ENCODE peak calls at places on chromosomes 13 and 19, in five cellular contexts. B is A549, V is hepatocyte, X is H1, K is H9. L is an unnamed sample.
A peak's percentile ranks its signal among the peaks of the same experiment; 100 is the strongest.

GRCh38 chr19:15439078-15439799 is 10.5 kb downstream of the WIZ start:
- DNase-seq in K (no peak), X (no peak), V (no peak), B (no peak), L (peak; percentile 61)

GRCh38 chr19:56964526-56964925 is 124.0 kb upstream of the PEG3 start:
- DNase-seq in B (no peak), V (no peak), X (no peak), K (no peak), L (no peak)

GRCh38 chr19:58555369-58555885 is 522 bp upstream of the CHMP2A start:
- DNase-seq in X (no peak), V (no peak), K (no peak), B (no peak), L (no peak)

GRCh38 chr13:78060966-78061365 is 142.3 kb upstream of the EDNRB start:
- DNase-seq in K (peak; percentile 36), V (no peak), B (no peak), X (no peak), L (no peak)

GRCh38 chr19:42512743-42513304 is 15.5 kb downstream of the CEACAM1 start:
- DNase-seq in V (no peak), B (no peak), X (peak; percentile 48), K (peak; percentile 43), L (no peak)

GRCh38 chr13:107942030-107942617 is 273.2 kb downstream of the LIG4 start:
- DNase-seq in V (peak; percentile 29), B (no peak), X (no peak), K (no peak), L (no peak)

GRCh38 chr19:33458171-33458633 is 63.4 kb downstream of the PEPD start:
- DNase-seq in B (no peak), V (no peak), K (peak; percentile 15), X (no peak), L (peak; percentile 5)

GRCh38 chr13:85970727-85971126 is 171.5 kb upstream of the SLITRK6 start:
- DNase-seq in V (no peak), K (no peak), X (no peak), B (no peak), L (no peak)

GRCh38 chr19:55253842-55254624 is 4.8 kb downstream of the PPP6R1 start:
- DNase-seq in V (no peak), K (no peak), X (no peak), B (no peak), L (no peak)

GRCh38 chr13:92390217-92390616 is 836.4 kb upstream of the GPC6 start:
- DNase-seq in B (no peak), X (no peak), V (peak; percentile 8), K (no peak), L (no peak)

GRCh38 chr19:12703056-12703455 is 6.6 kb upstream of the FBXW9 start:
- DNase-seq in V (peak; percentile 18), X (peak; percentile 89), K (peak; percentile 95), B (no peak), L (no peak)

GRCh38 chr19:38617283-38617763 is 430 bp downstream of the MAP4K1 start:
- DNase-seq in V (no peak), K (no peak), X (no peak), B (no peak), L (no peak)

GRCh38 chr13:114148521-114148855 is 16.1 kb upstream of the RASA3 start:
- DNase-seq in X (no peak), B (no peak), K (no peak), V (no peak), L (no peak)

GRCh38 chr13:31476266-31476665 is 263.1 kb upstream of the RXFP2 start:
- DNase-seq in B (no peak), X (no peak), K (no peak), V (peak; percentile 20), L (no peak)

GRCh38 chr19:40190891-40191835 is at the start of gene MAP3K10:
- DNase-seq in B (peak; percentile 95), K (peak; percentile 63), X (peak; percentile 82), V (peak; percentile 88), L (peak; percentile 95)

GRCh38 chr19:41106177-41106576 is 8.1 kb upstream of the CYP2F1 start:
- DNase-seq in B (no peak), V (no peak), X (no peak), K (no peak), L (no peak)

GRCh38 chr13:26378116-26378515 is 124.2 kb downstream of the CDK8 start:
- DNase-seq in X (no peak), B (no peak), V (no peak), K (no peak), L (no peak)

GRCh38 chr19:30090476-30090875 is 148.4 kb downstream of the URI1 start:
- DNase-seq in B (no peak), X (no peak), K (no peak), V (no peak), L (no peak)

GRCh38 chr13:78876915-78877549 is 218.1 kb upstream of the OBI1 start:
- DNase-seq in X (no peak), B (no peak), V (no peak), K (no peak), L (peak; percentile 41)

GRCh38 chr13:53242015-53242414 is 213.4 kb downstream of the OLFM4 start:
- DNase-seq in B (no peak), X (no peak), V (no peak), K (no peak), L (no peak)

GRCh38 chr19:33535176-33535575 is 13.6 kb upstream of the PEPD start:
- DNase-seq in V (no peak), X (no peak), B (no peak), K (no peak), L (no peak)

GRCh38 chr19:20365146-20365545 is 198.1 kb downstream of the ZNF486 start:
- DNase-seq in K (no peak), X (no peak), V (peak; percentile 21), B (no peak), L (no peak)

GRCh38 chr19:58585442-58586130 is 12.5 kb upstream of the MZF1 start:
- DNase-seq in V (no peak), X (no peak), K (peak; percentile 14), B (no peak), L (no peak)

GRCh38 chr19:29878973-29879654 is 62.9 kb upstream of the URI1 start:
- DNase-seq in X (no peak), B (peak; percentile 94), V (no peak), K (peak; percentile 67), L (no peak)

GRCh38 chr13:50969691-50970090 is 60.1 kb downstream of the RNASEH2B start:
- DNase-seq in K (peak; percentile 77), V (peak; percentile 34), B (no peak), X (peak; percentile 57), L (no peak)

GRCh38 chr13:109704771-109705628 is 81.4 kb downstream of the IRS2 start:
- DNase-seq in X (no peak), K (no peak), V (peak; percentile 21), B (peak; percentile 22), L (peak; percentile 82)

GRCh38 chr19:29516821-29517395 is 8.9 kb upstream of the VSTM2B start:
- DNase-seq in V (no peak), B (no peak), X (no peak), K (no peak), L (no peak)

GRCh38 chr19:42529248-42529764 is 1.0 kb upstream of the CEACAM1 start:
- DNase-seq in B (peak; percentile 94), V (peak; percentile 78), K (peak; percentile 80), X (peak; percentile 89), L (peak; percentile 83)

GRCh38 chr13:112768795-112769411 is 79.1 kb downstream of the ATP11A start:
- DNase-seq in B (no peak), V (no peak), K (peak; percentile 31), X (no peak), L (peak; percentile 87)

GRCh38 chr19:49642488-49643035 is 553 bp downstream of the SCAF1 start:
- DNase-seq in V (no peak), X (no peak), K (no peak), B (no peak), L (no peak)

GRCh38 chr13:100176781-100177389 is 88.0 kb downstream of the PCCA start:
- DNase-seq in K (no peak), V (no peak), B (no peak), X (no peak), L (no peak)

GRCh38 chr19:50994129-50994528 is 7.3 kb downstream of the KLK8 start:
- DNase-seq in X (no peak), V (no peak), B (peak; percentile 65), K (no peak), L (no peak)

GRCh38 chr19:34432797-34433196 is 4.6 kb downstream of the UBA2 start:
- DNase-seq in X (no peak), B (no peak), K (no peak), V (no peak), L (no peak)

GRCh38 chr19:18438331-18439024 is 545 bp upstream of the ISYNA1 start:
- DNase-seq in X (peak; percentile 78), K (peak; percentile 73), V (peak; percentile 75), B (no peak), L (no peak)

DNA sequence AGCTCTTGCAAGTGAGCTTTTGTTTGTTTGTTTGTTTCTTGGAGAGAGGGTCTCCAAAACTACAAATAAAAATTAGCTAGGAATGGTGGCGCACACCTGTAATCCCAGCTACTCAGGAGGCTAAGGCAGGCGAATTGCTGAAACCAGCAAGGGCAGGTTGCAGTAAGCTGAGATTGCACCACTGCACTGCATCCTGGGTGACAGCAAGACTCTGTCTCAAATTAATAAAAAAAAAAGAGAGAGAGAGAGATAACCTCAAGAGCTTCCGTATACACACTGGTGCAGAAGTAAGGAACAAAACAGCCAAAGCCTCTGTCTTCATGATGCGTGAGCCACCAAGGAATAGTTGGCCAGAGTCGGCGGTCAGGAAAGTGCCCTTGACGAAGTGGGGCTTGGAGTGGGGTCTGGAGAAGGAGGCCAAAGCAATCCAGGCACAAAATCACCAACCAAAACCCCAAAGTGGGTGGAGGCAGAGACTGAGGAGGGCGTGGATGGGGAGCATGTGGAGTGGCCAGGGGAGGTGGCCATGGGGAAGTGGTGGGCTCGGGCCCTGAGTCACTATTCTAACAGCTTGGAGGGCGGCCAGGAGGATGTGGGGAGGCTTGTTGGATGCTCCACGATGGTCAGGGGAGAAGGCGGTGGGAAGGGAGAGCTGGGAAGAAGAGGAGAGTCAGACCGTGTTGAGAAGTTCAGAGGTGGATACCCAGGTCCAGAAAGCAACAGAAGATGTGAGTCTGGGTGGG is 21.2 kb upstream of the TOMM40 start:
- DNase-seq in V (no peak), X (no peak), B (no peak), K (no peak), L (no peak)
- H3K27ac ChIP-seq in V (peak overlapping the region; percentile 45), X (no peak overlapping the region), B (no peak overlapping the region), K (no peak overlapping the region), L (peak overlapping the region; percentile 73)

DNA sequence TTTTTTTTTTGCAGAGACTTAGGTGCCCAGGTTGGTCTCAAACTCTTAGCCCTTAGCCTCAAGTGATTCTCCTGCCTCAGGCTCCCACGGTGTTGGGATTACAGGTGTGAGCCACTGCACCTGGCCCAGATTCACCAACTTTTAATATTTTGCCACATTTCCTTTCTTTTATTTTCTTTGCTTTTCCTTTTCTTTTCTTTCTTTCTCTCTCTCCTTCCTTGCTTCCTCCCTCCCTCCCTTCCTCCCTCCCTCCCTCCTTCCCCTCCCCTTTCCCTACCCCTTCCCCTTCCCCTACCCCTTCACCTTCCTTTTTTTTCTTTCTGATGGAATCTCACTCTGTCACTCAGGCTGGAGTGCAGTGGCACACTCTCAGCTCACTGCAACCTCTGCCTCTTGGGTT is 35.3 kb downstream of the BICRA start:
- DNase-seq in K (no peak), B (no peak), X (no peak), V (no peak), L (no peak)
- H3K27ac ChIP-seq in K (no peak overlapping the region), B (no peak overlapping the region), X (no peak overlapping the region), V (peak overlapping the region; percentile 47), L (no peak overlapping the region)

GRCh38 chr19:35777411-35777841 is 2.1 kb downstream of the ARHGAP33 start:
- DNase-seq in V (no peak), X (no peak), B (no peak), K (peak; percentile 77), L (no peak)
- H3K27ac ChIP-seq in V (no peak overlapping the region), X (no peak overlapping the region), B (no peak overlapping the region), K (no peak overlapping the region), L (no peak overlapping the region)

GRCh38 chr19:46391296-46392251 is 21.8 kb downstream of the CCDC8 start:
- DNase-seq in K (no peak), B (no peak), V (no peak), X (no peak), L (peak; percentile 33)
- H3K27ac ChIP-seq in K (no peak overlapping the region), B (no peak overlapping the region), V (peak overlapping the region; percentile 85), X (no peak overlapping the region), L (peak overlapping the region; percentile 48)

L was measured in left lung.